ENCODE peak calls at places on chromosomes 6 and 20, in five cellular contexts. E is hepatocyte; D is OCI-LY7; K is CD8-positive, alpha-beta T cell; I is PC-3. A is an unnamed sample.

GRCh38 chr6:291697-292505 is at the start of gene DUSP22:
- DNase-seq in E (peak; percentile 96), D (peak; percentile 87), K (peak; percentile 87), I (peak; percentile 85), A (peak; percentile 92)

GRCh38 chr20:32506721-32507120 is 78.4 kb downstream of the NOL4L start:
- DNase-seq in E (no peak), D (no peak), K (no peak), I (no peak), A (no peak)

GRCh38 chr20:23103284-23104018 is 17.3 kb upstream of the CD93 start:
- DNase-seq in E (no peak), D (no peak), K (no peak), I (no peak), A (no peak)

GRCh38 chr20:33318096-33318429 is 35.0 kb downstream of the BPIFB1 start:
- DNase-seq in E (no peak), D (no peak), K (no peak), I (no peak), A (no peak)

GRCh38 chr6:53615633-53616449 is 49.7 kb downstream of the KLHL31 start:
- DNase-seq in E (peak; percentile 73), D (no peak), K (no peak), I (peak; percentile 99), A (peak; percentile 96)

GRCh38 chr6:7723554-7723953 is 2.3 kb upstream of the BMP6 start:
- DNase-seq in E (no peak), D (no peak), K (no peak), I (no peak), A (no peak)

GRCh38 chr6:24910850-24911712 is 24.7 kb downstream of the RIPOR2 start:
- DNase-seq in E (peak; percentile 70), D (peak; percentile 62), K (peak; percentile 68), I (peak; percentile 37), A (no peak)

GRCh38 chr6:137799950-137800568 is 67.0 kb upstream of the TNFAIP3 start:
- DNase-seq in E (peak; percentile 55), D (peak; percentile 66), K (peak; percentile 72), I (peak; percentile 63), A (peak; percentile 76)

GRCh38 chr20:62337558-62338293 is 29.4 kb downstream of the LAMA5 start:
- DNase-seq in E (no peak), D (peak; percentile 92), K (no peak), I (no peak), A (no peak)

GRCh38 chr6:10355115-10355702 is 59.7 kb downstream of the TFAP2A start:
- DNase-seq in E (peak; percentile 20), D (no peak), K (no peak), I (no peak), A (no peak)

GRCh38 chr20:50224553-50225255 is 34.1 kb downstream of the CEBPB start:
- DNase-seq in E (peak; percentile 37), D (no peak), K (no peak), I (no peak), A (no peak)

GRCh38 chr6:110537208-110538123 is 61.1 kb upstream of the SLC22A16 start:
- DNase-seq in E (peak; percentile 67), D (no peak), K (no peak), I (peak; percentile 93), A (peak; percentile 78)

GRCh38 chr20:3352203-3352602 is 55.3 kb downstream of the DNAAF9 start:
- DNase-seq in E (no peak), D (no peak), K (no peak), I (no peak), A (no peak)

GRCh38 chr20:58718729-58719128 is 26.1 kb downstream of the NPEPL1 start:
- DNase-seq in E (peak; percentile 1), D (no peak), K (peak; percentile 44), I (no peak), A (no peak)

GRCh38 chr6:143058987-143059386 is 1.7 kb upstream of the AIG1 start:
- DNase-seq in E (no peak), D (no peak), K (no peak), I (peak; percentile 27), A (no peak)

GRCh38 chr6:111721677-111722219 is 116.1 kb upstream of the TRAF3IP2 start:
- DNase-seq in E (peak; percentile 25), D (peak; percentile 55), K (peak; percentile 58), I (peak; percentile 62), A (no peak)

GRCh38 chr20:17875981-17876385 is 92.6 kb downstream of the SNX5 start:
- DNase-seq in E (peak; percentile 66), D (no peak), K (no peak), I (no peak), A (no peak)

GRCh38 chr6:10556496-10557391 is 35.6 kb downstream of the GCNT2 start:
- DNase-seq in E (no peak), D (no peak), K (no peak), I (no peak), A (no peak)

GRCh38 chr6:106519460-106520394 is 109.6 kb downstream of the RTN4IP1 start:
- DNase-seq in E (peak; percentile 34), D (peak; percentile 90), K (peak; percentile 80), I (peak; percentile 88), A (peak; percentile 66)

GRCh38 chr6:40358473-40359460 is 228.4 kb downstream of the LRFN2 start:
- DNase-seq in E (no peak), D (no peak), K (no peak), I (no peak), A (peak; percentile 35)

GRCh38 chr20:44909872-44910689 is at the start of gene PABPC1L:
- DNase-seq in E (peak; percentile 87), D (peak; percentile 90), K (peak; percentile 84), I (peak; percentile 79), A (peak; percentile 72)

GRCh38 chr20:62603907-62604785 is 38.2 kb upstream of the SLCO4A1 start:
- DNase-seq in E (no peak), D (no peak), K (no peak), I (no peak), A (no peak)

GRCh38 chr6:11763460-11764249 is 14.9 kb downstream of the ADTRP start:
- DNase-seq in E (no peak), D (no peak), K (no peak), I (no peak), A (peak; percentile 82)

GRCh38 chr6:39029156-39030011 is 19.2 kb upstream of the GLP1R start:
- DNase-seq in E (peak; percentile 31), D (peak; percentile 22), K (peak; percentile 53), I (peak; percentile 49), A (peak; percentile 42)

GRCh38 chr6:131949909-131950766 is 1.0 kb downstream of the CCN2 start:
- DNase-seq in E (peak; percentile 88), D (no peak), K (no peak), I (peak; percentile 76), A (peak; percentile 71)

GRCh38 chr20:11453430-11453829 is 464.3 kb upstream of the BTBD3 start:
- DNase-seq in E (no peak), D (no peak), K (no peak), I (peak; percentile 71), A (no peak)

GRCh38 chr6:35319346-35320030 is 21.9 kb downstream of the DEF6 start:
- DNase-seq in E (no peak), D (no peak), K (peak; percentile 34), I (no peak), A (peak; percentile 55)

GRCh38 chr6:71290611-71291010 is 2.0 kb downstream of the OGFRL1 start:
- DNase-seq in E (no peak), D (no peak), K (no peak), I (no peak), A (no peak)

GRCh38 chr6:168155193-168155592 is 76.2 kb upstream of the FRMD1 start:
- DNase-seq in E (peak; percentile 45), D (no peak), K (peak; percentile 15), I (peak; percentile 2), A (no peak)

GRCh38 chr6:168156742-168157265 is 77.8 kb upstream of the FRMD1 start:
- DNase-seq in E (no peak), D (no peak), K (peak; percentile 29), I (no peak), A (no peak)

GRCh38 chr6:168155821-168156741 is 77.1 kb upstream of the FRMD1 start:
- DNase-seq in E (no peak), D (no peak), K (no peak), I (no peak), A (peak; percentile 75)

GRCh38 chr6:168152306-168152963 is 73.4 kb upstream of the FRMD1 start:
- DNase-seq in E (no peak), D (no peak), K (peak; percentile 36), I (no peak), A (no peak)

DNA sequence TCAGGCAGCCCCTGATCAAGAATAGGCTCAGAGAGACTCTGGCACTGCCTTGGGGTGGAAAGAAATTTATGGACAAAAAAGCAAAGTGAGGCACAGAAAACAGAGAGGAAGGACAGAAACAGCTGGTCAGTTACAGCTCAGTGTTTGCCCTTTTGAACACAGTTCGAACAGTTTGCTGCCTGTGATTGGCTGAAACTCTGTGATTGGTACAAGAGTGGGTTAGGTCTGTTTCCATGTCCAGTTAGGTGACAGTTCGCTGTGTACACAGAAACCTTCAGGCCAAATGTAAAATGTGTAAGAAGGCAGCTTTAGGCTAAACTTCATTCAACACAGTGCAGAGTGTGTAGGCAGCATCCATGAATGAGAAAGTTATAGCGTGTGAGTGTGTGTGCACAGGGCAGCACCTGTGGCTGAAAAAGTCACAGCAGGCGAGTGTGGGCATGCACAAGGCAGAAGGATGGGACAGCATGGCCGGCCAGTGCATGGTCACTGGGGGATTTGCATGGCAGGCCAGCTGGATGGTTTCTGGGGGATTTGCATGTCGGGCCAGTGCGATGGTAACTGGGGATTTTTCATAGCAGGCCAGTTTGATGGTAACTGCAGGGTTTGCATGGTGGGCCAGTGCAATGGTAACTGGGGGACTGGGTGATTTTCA is 75.4 kb upstream of the FRMD1 start:
- DNase-seq in E (no peak), D (no peak), K (peak; percentile 23), I (no peak), A (peak; percentile 38)
- H3K4me1 ChIP-seq in E (peaks cover 46% of the 10 kb centered on the region), D (no peaks in the 10 kb centered on the region), K (no peaks in the 10 kb centered on the region), I (no peaks in the 10 kb centered on the region), A (no peaks in the 10 kb centered on the region)

DNA sequence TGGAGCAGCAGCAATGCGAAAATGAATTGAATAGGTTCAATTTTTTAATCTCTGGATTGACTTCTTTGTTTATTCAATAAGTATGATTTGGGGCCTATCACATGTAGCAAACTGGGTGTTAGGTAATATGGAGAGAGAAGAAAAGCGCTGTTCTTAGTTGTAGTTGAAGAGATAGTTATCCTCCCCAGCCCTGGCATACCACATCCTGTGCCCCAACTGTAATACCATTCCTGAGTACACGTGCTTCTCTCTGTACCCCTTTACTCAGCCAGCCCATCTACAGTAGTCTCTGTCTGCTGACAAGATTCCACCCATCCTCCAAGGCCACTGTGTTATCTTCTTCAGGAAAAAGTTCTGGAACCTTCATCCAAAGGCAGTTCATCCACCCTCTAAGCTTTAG is 117.0 kb upstream of the SUPT3H start:
- DNase-seq in E (no peak), D (no peak), K (no peak), I (no peak), A (no peak)
- H3K4me3 ChIP-seq in E (no peak overlapping the region), D (no peak overlapping the region), K (no peak overlapping the region), I (no peak overlapping the region), A (no peak overlapping the region)

GRCh38 chr6:87667032-87667431 is 35.0 kb downstream of the AKIRIN2 start:
- DNase-seq in E (no peak), D (no peak), K (no peak), I (no peak), A (no peak)
- H3K27ac ChIP-seq in E (no peak overlapping the region), D (no peak overlapping the region), K (no peak overlapping the region), I (no peak overlapping the region), A (no peak overlapping the region)

DNA sequence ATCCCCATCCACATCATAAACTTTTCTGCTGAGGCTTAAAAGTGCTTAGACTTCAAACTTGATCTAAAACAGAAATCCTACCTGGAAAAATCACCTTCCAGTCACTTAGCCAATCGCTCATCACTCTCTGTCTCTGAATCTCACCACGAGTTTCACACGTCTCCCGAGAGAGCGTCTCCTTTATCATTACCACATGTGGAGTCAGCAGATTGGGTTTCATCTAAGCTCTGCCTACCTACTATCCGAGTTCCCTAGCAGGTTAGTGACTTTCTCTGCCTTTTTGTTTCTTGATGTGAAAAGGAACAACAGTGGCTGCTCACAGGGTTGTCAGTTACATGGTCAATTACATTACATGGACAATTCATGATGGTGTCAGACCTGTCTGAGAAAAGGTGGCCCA is 286.2 kb downstream of the ESR1 start:
- DNase-seq in E (no peak), D (no peak), K (no peak), I (no peak), A (no peak)
- H3K4me1 ChIP-seq in E (peaks cover 12% of the 10 kb centered on the region), D (no peaks in the 10 kb centered on the region), K (no peaks in the 10 kb centered on the region), I (peaks cover 63% of the 10 kb centered on the region), A (no peaks in the 10 kb centered on the region)

A was measured in small intestine.